ENCODE peak calls at places on chromosome 17, in six cellular contexts. L is T-cell; O is amniotic epithelial cell; X is GDM1; W is amniotic stem cell; M is stimulated activated CD4-positive, alpha-beta T cell treated with anti-CD3 and anti-CD28 coated beads, Interleukin-4, amount 100 ng/mL, for 24 hours. S is an unnamed sample.

GRCh38 chr17:67019126-67019507 is 25.2 kb upstream of the CACNG1 start:
- DNase-seq in O (no peak), X (no peak), L (no peak), W (no peak), M (no peak), S (no peak)

GRCh38 chr17:17567631-17568030 is 23.9 kb downstream of the PEMT start:
- DNase-seq in O (no peak), W (no peak), L (no peak), X (no peak), M (no peak), S (no peak)

GRCh38 chr17:50037321-50038107 is 18.4 kb upstream of the ITGA3 start:
- DNase-seq in M (no peak), L (no peak), W (no peak), X (no peak), O (peak), S (peak)

GRCh38 chr17:19579867-19580565 is 46.4 kb downstream of the SLC47A1 start:
- DNase-seq in M (no peak), O (no peak), L (no peak), W (no peak), X (no peak), S (no peak)

GRCh38 chr17:79747508-79748295 is 17.0 kb downstream of the ENPP7 start:
- DNase-seq in W (no peak), X (no peak), M (no peak), O (no peak), L (no peak), S (no peak)

GRCh38 chr17:30969989-30970680 is 704 bp upstream of the RNF135 start:
- DNase-seq in W (no peak), O (peak), L (no peak), M (peak), X (no peak), S (peak)

GRCh38 chr17:1134634-1135324 is 45.0 kb downstream of the ABR start:
- DNase-seq in O (no peak), X (no peak), W (no peak), L (no peak), M (no peak), S (no peak)

GRCh38 chr17:64786337-64786736 is 124.2 kb upstream of the SMURF2 start:
- DNase-seq in W (no peak), L (no peak), M (no peak), X (no peak), O (no peak), S (no peak)

GRCh38 chr17:11997147-11997971 is at the start of gene ZNF18:
- DNase-seq in L (peak), M (peak), X (peak), W (peak), O (peak), S (peak)

GRCh38 chr17:37702605-37703004 is 42.3 kb downstream of the HNF1B start:
- DNase-seq in L (no peak), O (no peak), W (peak), M (no peak), X (no peak), S (peak)

GRCh38 chr17:65332375-65332774 is 195.2 kb downstream of the RGS9 start:
- DNase-seq in X (no peak), M (no peak), O (peak), L (no peak), W (peak), S (no peak)

GRCh38 chr17:37614391-37614790 is 5.2 kb upstream of the SYNRG start:
- DNase-seq in X (no peak), O (peak), W (peak), L (no peak), M (no peak), S (no peak)

GRCh38 chr17:64051153-64051552 is 30.7 kb upstream of the ICAM2 start:
- DNase-seq in L (no peak), M (no peak), X (no peak), W (no peak), O (no peak), S (no peak)

GRCh38 chr17:81648013-81648706 is 8.2 kb downstream of the PDE6G start:
- DNase-seq in W (no peak), O (no peak), M (no peak), L (no peak), X (no peak), S (no peak)

GRCh38 chr17:77242118-77242800 is 101.5 kb downstream of the SEC14L1 start:
- DNase-seq in X (no peak), L (no peak), W (no peak), O (no peak), M (no peak), S (no peak)

GRCh38 chr17:17818088-17818526 is 18.7 kb downstream of the SREBF1 start:
- DNase-seq in L (no peak), M (no peak), O (peak), W (no peak), X (no peak), S (no peak)

GRCh38 chr17:62565817-62566216 is 61.7 kb upstream of the MRC2 start:
- DNase-seq in W (peak), O (peak), L (no peak), X (no peak), M (no peak), S (peak)

GRCh38 chr17:2237521-2237921 is 66.1 kb downstream of the SMG6 start:
- DNase-seq in X (no peak), L (no peak), M (no peak), W (no peak), O (peak), S (no peak)

GRCh38 chr17:9951803-9952202 is 46.7 kb upstream of the RCVRN start:
- DNase-seq in L (no peak), O (no peak), M (no peak), X (no peak), W (no peak), S (no peak)

GRCh38 chr17:78806451-78806850 is 24.4 kb upstream of the CYTH1 start:
- DNase-seq in O (no peak), X (no peak), L (no peak), W (no peak), M (peak), S (no peak)

GRCh38 chr17:72617557-72617956 is 474.9 kb downstream of the SLC39A11 start:
- DNase-seq in L (no peak), X (no peak), W (no peak), O (no peak), M (no peak), S (no peak)

GRCh38 chr17:39001703-39002637 is 34.8 kb upstream of the FBXO47 start:
- DNase-seq in W (peak), X (no peak), M (no peak), O (peak), L (no peak), S (no peak)

GRCh38 chr17:1484586-1485310 is 7.7 kb downstream of the MYO1C start:
- DNase-seq in W (peak), X (no peak), M (peak), O (peak), L (peak), S (no peak)

GRCh38 chr17:38898812-38899348 is 26.5 kb upstream of the LASP1NB start:
- DNase-seq in X (peak), W (no peak), O (peak), L (peak), M (peak), S (no peak)

GRCh38 chr17:2598166-2598565 is 4.7 kb downstream of the PAFAH1B1 start:
- DNase-seq in L (no peak), W (no peak), M (no peak), X (no peak), O (peak), S (no peak)

GRCh38 chr17:51493206-51493605 is 232.9 kb downstream of the UTP18 start:
- DNase-seq in W (no peak), O (no peak), X (no peak), L (no peak), M (no peak), S (no peak)

GRCh38 chr17:61482467-61482866 is 30.2 kb downstream of the TBX4 start:
- DNase-seq in X (no peak), L (no peak), M (no peak), W (no peak), O (no peak), S (no peak)

GRCh38 chr17:50944054-50944901 is 78.1 kb upstream of the TOB1 start:
- DNase-seq in X (peak), M (peak), O (peak), L (peak), W (no peak), S (no peak)

GRCh38 chr17:37168731-37169353 is 206.9 kb upstream of the C17orf78 start:
- DNase-seq in M (no peak), X (no peak), W (no peak), L (no peak), O (no peak), S (no peak)

GRCh38 chr17:43118679-43119615 is 6.2 kb downstream of the BRCA1 start:
- DNase-seq in X (no peak), O (peak), M (no peak), W (no peak), L (no peak), S (no peak)

GRCh38 chr17:60602385-60602742 is 2.4 kb downstream of the PPM1D start:
- DNase-seq in M (no peak), O (no peak), W (no peak), L (no peak), X (no peak), S (no peak)

GRCh38 chr17:16486373-16487250 is 5.4 kb downstream of the LRRC75A start:
- DNase-seq in W (no peak), M (no peak), L (no peak), X (no peak), O (peak), S (no peak)

GRCh38 chr17:57085448-57086068 is 512 bp downstream of the AKAP1 start:
- DNase-seq in L (peak), X (peak), O (peak), W (no peak), M (peak), S (peak)

GRCh38 chr17:2688351-2689342 is 22.9 kb downstream of the CLUH start:
- DNase-seq in L (no peak), O (no peak), X (no peak), W (no peak), M (no peak), S (no peak)

GRCh38 chr17:350706-351435 is 1.7 kb downstream of the RPH3AL start:
- DNase-seq in M (no peak), L (no peak), X (peak), W (no peak), O (peak), S (no peak)

GRCh38 chr17:78387982-78388941 is 9.8 kb downstream of the PGS1 start:
- DNase-seq in O (no peak), W (no peak), X (peak), M (no peak), L (no peak), S (no peak)

GRCh38 chr17:73091770-73092517 is 544 bp downstream of the SLC39A11 start:
- DNase-seq in W (peak), O (peak), L (no peak), M (peak), X (no peak), S (no peak)

GRCh38 chr17:27376637-27377547 is 79.4 kb upstream of the KSR1 start:
- DNase-seq in L (no peak), W (no peak), X (no peak), O (peak), M (no peak), S (peak)

GRCh38 chr17:81980752-81981239 is 3.4 kb downstream of the ASPSCR1 start:
- DNase-seq in L (no peak), X (no peak), W (no peak), M (no peak), O (peak), S (no peak)

S was measured in SJSA1.